ENCODE peak calls at places on chromosome 22, in eight cellular contexts. Y, M, X, D, H, P, N and K are unnamed samples.

GRCh38 chr22:46589141-46589748 is 30.9 kb upstream of the GRAMD4 start:
- DNase-seq in M (no peak), P (no peak), Y (no peak), H (no peak), N (no peak), D (no peak), X (no peak), K (no peak)

GRCh38 chr22:30080805-30081204 is 541 bp downstream of the HORMAD2 start:
- DNase-seq in Y (no peak), N (no peak), P (no peak), H (no peak), D (no peak), M (no peak), X (no peak), K (no peak)

GRCh38 chr22:45866398-45867117 is 110.4 kb downstream of the WNT7B start:
- DNase-seq in X (no peak), H (peak), P (no peak), Y (peak), M (no peak), D (no peak), N (no peak), K (no peak)

GRCh38 chr22:47043835-47044721 is 281.6 kb downstream of the TBC1D22A start:
- DNase-seq in N (peak), D (no peak), Y (no peak), P (peak), H (peak), X (no peak), M (no peak), K (peak)

GRCh38 chr22:41352058-41352457 is 29.7 kb upstream of the TEF start:
- DNase-seq in H (no peak), D (no peak), P (no peak), Y (peak), N (no peak), X (no peak), M (no peak), K (no peak)

GRCh38 chr22:49587421-49587820 is 240.3 kb downstream of the BRD1 start:
- DNase-seq in Y (no peak), X (no peak), H (no peak), N (no peak), P (no peak), D (no peak), M (no peak), K (no peak)

GRCh38 chr22:19693981-19694670 is 20.2 kb upstream of the SEPTIN5 start:
- DNase-seq in P (no peak), Y (no peak), H (no peak), X (no peak), D (no peak), N (no peak), M (no peak), K (no peak)

GRCh38 chr22:49735411-49736311 is 92.0 kb downstream of the BRD1 start:
- DNase-seq in N (no peak), D (no peak), M (peak), Y (peak), X (no peak), H (no peak), P (peak), K (no peak)

GRCh38 chr22:46556775-46557174 is 19.4 kb upstream of the CELSR1 start:
- DNase-seq in M (no peak), P (no peak), Y (no peak), X (no peak), H (no peak), N (no peak), D (no peak), K (no peak)

GRCh38 chr22:33971561-33971961 is 51.3 kb upstream of the LARGE1 start:
- DNase-seq in X (peak), N (no peak), H (no peak), D (no peak), M (no peak), Y (no peak), P (no peak), K (no peak)

GRCh38 chr22:38656256-38657148 is at the start of the genes CBY1 and FAM227A:
- DNase-seq in H (peak), N (peak), Y (peak), M (peak), X (peak), D (peak), P (peak), K (peak)

GRCh38 chr22:32991353-32992115 is 66.6 kb downstream of the SYN3 start:
- DNase-seq in P (no peak), X (no peak), D (no peak), M (no peak), N (no peak), H (no peak), Y (peak), K (peak)